ENCODE peak calls at places on chromosome 20, in ten cellular contexts. C is transverse colon; L is H1; U is left ventricle myocardium inferior; X is left lung; N is CD4-positive, CD25-positive, alpha-beta regulatory T cell; P is cardiac muscle cell; M is body of pancreas; I is neuronal stem cell; S is psoas muscle. R is an unnamed sample.
A peak's percentile ranks its signal among the peaks of the same experiment; 100 is the strongest.

GRCh38 chr20:2914160-2914559 is 40.9 kb downstream of the PTPRA start:
- DNase-seq in C (no peak), L (no peak), U (no peak), X (no peak), N (no peak), P (peak; percentile 54), M (no peak), I (no peak), S (no peak), R (no peak)

GRCh38 chr20:45489083-45489531 is 19.6 kb downstream of the WFDC2 start:
- DNase-seq in C (no peak), L (no peak), U (no peak), X (no peak), N (no peak), P (no peak), M (no peak), I (no peak), S (no peak), R (no peak)

GRCh38 chr20:50285376-50286173 is 94.9 kb downstream of the CEBPB start:
- DNase-seq in C (no peak), L (no peak), U (no peak), X (peak; percentile 63), N (no peak), P (peak; percentile 81), M (no peak), I (no peak), S (peak; percentile 49), R (peak; percentile 47)

GRCh38 chr20:49276201-49276894 is 1.5 kb downstream of the ZNFX1 start:
- DNase-seq in C (peak; percentile 14), L (no peak), U (no peak), X (no peak), N (no peak), P (peak; percentile 59), M (no peak), I (no peak), S (no peak), R (peak; percentile 65)

GRCh38 chr20:51763965-51764602 is 4.1 kb downstream of the ATP9A start:
- DNase-seq in C (no peak), L (no peak), U (no peak), X (no peak), N (no peak), P (peak; percentile 44), M (no peak), I (no peak), S (no peak), R (no peak)

GRCh38 chr20:45058168-45058850 is 42.6 kb downstream of the KCNS1 start:
- DNase-seq in C (no peak), L (no peak), U (no peak), X (no peak), N (no peak), P (no peak), M (no peak), I (no peak), S (no peak), R (no peak)

GRCh38 chr20:31485450-31486339 is 10.6 kb downstream of the REM1 start:
- DNase-seq in C (peak; percentile 44), L (no peak), U (peak; percentile 76), X (no peak), N (no peak), P (peak; percentile 96), M (no peak), I (no peak), S (peak; percentile 67), R (peak; percentile 83)

GRCh38 chr20:32484221-32485125 is 100.7 kb downstream of the NOL4L start:
- DNase-seq in C (peak; percentile 59), L (no peak), U (peak; percentile 36), X (peak; percentile 89), N (peak; percentile 24), P (no peak), M (peak; percentile 50), I (no peak), S (peak; percentile 42), R (peak; percentile 75)

GRCh38 chr20:54162378-54162777 is 11.4 kb downstream of the CYP24A1 start:
- DNase-seq in C (no peak), L (no peak), U (no peak), X (peak; percentile 57), N (no peak), P (no peak), M (no peak), I (no peak), S (no peak), R (no peak)

GRCh38 chr20:22529150-22530019 is 55.0 kb downstream of the FOXA2 start:
- DNase-seq in C (no peak), L (no peak), U (no peak), X (no peak), N (no peak), P (no peak), M (no peak), I (no peak), S (no peak), R (no peak)

DNA sequence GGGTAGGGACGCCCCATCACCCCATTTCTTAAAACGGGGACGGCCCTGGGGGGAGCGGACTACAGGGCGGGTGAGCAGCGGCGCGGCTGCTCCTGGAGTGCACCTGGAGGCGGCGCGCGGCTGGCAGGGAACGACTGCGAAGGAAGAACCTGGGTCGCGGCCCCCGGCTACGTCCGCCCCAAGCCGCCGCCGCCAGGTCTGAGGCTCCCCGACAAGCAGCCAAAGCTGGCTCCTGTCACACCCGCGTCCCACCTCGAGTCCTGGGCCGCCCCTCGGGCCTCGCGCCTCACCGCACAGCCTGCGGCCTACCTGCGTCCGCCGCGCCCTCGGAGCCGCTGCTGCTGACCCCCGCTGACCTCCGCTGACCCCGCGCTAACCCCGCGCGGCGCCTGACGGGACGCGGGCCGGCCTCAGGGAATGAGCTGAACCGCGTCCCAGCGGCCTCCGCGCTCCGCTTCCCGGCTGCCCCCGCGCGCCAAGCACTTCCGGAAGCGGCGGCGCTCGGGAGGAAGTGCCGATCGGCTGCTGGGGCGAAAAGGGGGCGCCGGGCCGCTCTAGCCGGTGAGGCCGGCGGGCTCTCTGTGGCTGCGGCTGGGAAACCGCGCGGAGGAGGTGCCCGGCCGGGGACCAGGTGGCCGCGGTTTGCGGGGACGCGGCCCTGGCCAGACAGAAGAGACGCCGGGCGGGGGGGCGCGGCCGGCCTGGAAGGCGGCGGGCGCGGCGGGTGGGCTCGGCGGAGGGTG is at the start of the genes ARFRP1 and ZGPAT:
- DNase-seq in C (peak; percentile 93), L (no peak), U (peak; percentile 92), X (peak; percentile 99), N (peak; percentile 88), P (peak; percentile 88), M (peak; percentile 89), I (peak; percentile 86), S (peak; percentile 93), R (peak; percentile 97)
- H3K27ac ChIP-seq in C (peak within 1 kb of the TSS; percentile 90), L (no peak within 1 kb of the TSS), U (peak within 1 kb of the TSS; percentile 96), X (peak within 1 kb of the TSS; percentile 90), N (peak within 1 kb of the TSS; percentile 82), P (peak within 1 kb of the TSS; percentile 91), M (peak within 1 kb of the TSS; percentile 83), I (peak within 1 kb of the TSS; percentile 31), S (peak within 1 kb of the TSS; percentile 92), R (peak within 1 kb of the TSS; percentile 69)

GRCh38 chr20:36571564-36572504 is 1.6 kb upstream of the TGIF2 start:
- DNase-seq in C (no peak), L (peak; percentile 61), U (no peak), X (no peak), N (no peak), P (no peak), M (no peak), I (no peak), S (no peak), R (no peak)
- H3K27ac ChIP-seq in C (peak overlapping the region; percentile 91), L (peak overlapping the region; percentile 85), U (peak overlapping the region; percentile 91), X (peak overlapping the region; percentile 83), N (peak overlapping the region; percentile 100), P (peak overlapping the region; percentile 96), M (peak overlapping the region; percentile 94), I (peak overlapping the region; percentile 67), S (no peak overlapping the region), R (peak overlapping the region; percentile 92)

GRCh38 chr20:33606114-33606771 is 55.9 kb upstream of the C20orf144 start:
- DNase-seq in C (no peak), L (no peak), U (no peak), X (no peak), N (no peak), P (no peak), M (no peak), I (no peak), S (no peak), R (no peak)
- H3K27ac ChIP-seq in C (no peak overlapping the region), L (no peak overlapping the region), U (no peak overlapping the region), X (no peak overlapping the region), N (no peak overlapping the region), P (peak overlapping the region; percentile 74), M (no peak overlapping the region), I (no peak overlapping the region), S (no peak overlapping the region), R (no peak overlapping the region)

GRCh38 chr20:20167704-20168103 is 115.4 kb downstream of the CFAP61 start:
- DNase-seq in C (no peak), L (no peak), U (no peak), X (no peak), N (no peak), P (no peak), M (no peak), I (no peak), S (no peak), R (peak; percentile 26)

GRCh38 chr20:20174089-20174835 is 121.9 kb downstream of the CFAP61 start:
- DNase-seq in C (no peak), L (no peak), U (no peak), X (no peak), N (no peak), P (no peak), M (no peak), I (no peak), S (no peak), R (no peak)

DNA sequence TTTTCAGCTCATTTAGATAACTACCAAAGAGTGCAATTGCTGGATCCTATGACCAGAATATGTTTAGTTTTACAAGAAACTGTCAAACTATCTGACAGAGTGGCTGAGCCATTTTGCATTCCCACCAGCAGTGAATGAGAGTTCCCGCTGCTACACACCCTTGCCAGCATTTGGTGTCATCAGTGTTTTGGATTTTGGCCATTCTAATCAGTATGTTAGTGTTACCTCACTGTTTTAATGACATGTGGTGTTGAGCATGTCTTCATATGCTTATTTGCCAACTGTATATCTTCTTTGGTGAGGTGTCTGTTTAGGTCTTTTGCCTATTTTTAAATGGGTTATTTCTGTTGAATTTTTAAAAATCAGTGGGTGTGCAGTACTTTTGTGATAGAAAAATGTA is 120.9 kb downstream of the CFAP61 start:
- DNase-seq in C (no peak), L (no peak), U (no peak), X (no peak), N (no peak), P (no peak), M (no peak), I (no peak), S (no peak), R (no peak)
- H3K27ac ChIP-seq in C (no peak overlapping the region), L (no peak overlapping the region), U (no peak overlapping the region), X (no peak overlapping the region), N (no peak overlapping the region), P (no peak overlapping the region), M (no peak overlapping the region), I (no peak overlapping the region), S (no peak overlapping the region), R (no peak overlapping the region)

DNA sequence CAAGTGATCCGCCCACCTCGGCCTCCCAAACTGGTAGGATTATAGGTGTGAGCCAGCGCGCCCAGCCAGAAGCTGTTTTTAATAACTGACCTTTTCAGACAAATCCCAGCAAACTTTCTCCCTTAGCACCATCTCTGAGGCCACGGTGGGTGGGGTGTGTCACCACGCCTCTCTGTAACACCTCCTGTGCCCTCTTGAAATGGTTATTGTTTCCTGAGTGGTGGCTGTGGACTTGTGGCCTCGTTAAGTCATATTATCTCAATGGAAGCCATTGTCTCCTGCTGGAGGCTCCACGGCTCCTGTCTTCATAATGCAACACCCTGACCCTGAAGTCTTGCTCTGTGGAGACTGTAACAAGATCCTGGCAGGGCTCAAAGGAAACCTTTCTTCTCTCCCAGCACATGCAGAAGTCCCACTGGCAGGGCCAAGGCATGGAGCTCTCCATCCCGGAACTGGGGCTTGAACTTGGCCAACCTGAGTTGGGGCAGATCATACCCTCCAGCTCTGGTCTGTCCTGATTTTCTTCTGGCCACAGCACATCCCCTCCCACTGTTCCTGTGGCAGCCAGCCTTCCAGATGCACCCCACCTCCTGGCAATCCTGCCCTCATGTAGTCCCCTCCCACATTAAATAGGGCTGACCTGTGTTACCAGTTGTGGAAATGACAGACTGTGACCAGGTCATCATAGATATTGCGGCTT is 81.1 kb downstream of the SNX5 start:
- DNase-seq in C (peak; percentile 55), L (no peak), U (no peak), X (no peak), N (no peak), P (no peak), M (no peak), I (no peak), S (no peak), R (no peak)
- H3K27ac ChIP-seq in C (peak overlapping the region; percentile 52), L (no peak overlapping the region), U (no peak overlapping the region), X (no peak overlapping the region), N (no peak overlapping the region), P (no peak overlapping the region), M (no peak overlapping the region), I (no peak overlapping the region), S (no peak overlapping the region), R (no peak overlapping the region)